ENCODE peak calls at places on chromosomes 13 and 19, in seven cellular contexts. J, F, Z, S, R, C and V are unnamed samples.

GRCh38 chr13:99415014-99415650 is 86.1 kb upstream of the TM9SF2 start:
- DNase-seq in J (no peak), F (no peak), Z (no peak), S (no peak), R (no peak), C (no peak), V (no peak)

GRCh38 chr13:97280478-97280877 is 58.3 kb downstream of the MBNL2 start:
- DNase-seq in J (no peak), F (no peak), Z (no peak), S (no peak), R (no peak), C (no peak), V (no peak)

GRCh38 chr13:39306639-39307589 is 268.7 kb downstream of the NHLRC3 start:
- DNase-seq in J (no peak), F (no peak), Z (no peak), S (no peak), R (no peak), C (no peak), V (no peak)

GRCh38 chr13:30907167-30907761 is 1.2 kb downstream of the MEDAG start:
- DNase-seq in J (no peak), F (no peak), Z (no peak), S (no peak), R (no peak), C (peak; percentile 37), V (no peak)

GRCh38 chr19:50875795-50876422 is 2.7 kb downstream of the KLK2 start:
- DNase-seq in J (no peak), F (no peak), Z (no peak), S (no peak), R (no peak), C (no peak), V (no peak)

GRCh38 chr19:14347999-14348889 is 33.0 kb upstream of the ADGRE5 start:
- DNase-seq in J (peak; percentile 77), F (peak; percentile 80), Z (peak; percentile 78), S (no peak), R (peak; percentile 75), C (peak; percentile 69), V (peak; percentile 82)

GRCh38 chr19:8639821-8640401 is 9.5 kb downstream of the NFILZ start:
- DNase-seq in J (no peak), F (no peak), Z (peak; percentile 32), S (no peak), R (no peak), C (no peak), V (no peak)

GRCh38 chr19:16901491-16902175 is 12.8 kb downstream of the F2RL3 start:
- DNase-seq in J (no peak), F (peak; percentile 58), Z (no peak), S (no peak), R (no peak), C (no peak), V (no peak)

GRCh38 chr13:35016362-35017148 is 74.5 kb downstream of the NBEA start:
- DNase-seq in J (no peak), F (no peak), Z (no peak), S (no peak), R (no peak), C (no peak), V (no peak)

GRCh38 chr13:46492946-46493345 is 60.0 kb upstream of the LRCH1 start:
- DNase-seq in J (no peak), F (peak; percentile 41), Z (peak; percentile 77), S (peak; percentile 9), R (no peak), C (no peak), V (peak; percentile 49)

GRCh38 chr13:32408296-32408998 is 19.5 kb downstream of the N4BP2L1 start:
- DNase-seq in J (no peak), F (peak; percentile 25), Z (no peak), S (no peak), R (no peak), C (no peak), V (no peak)

GRCh38 chr19:47633516-47633915 is 24.6 kb downstream of the BICRA start:
- DNase-seq in J (no peak), F (no peak), Z (no peak), S (no peak), R (no peak), C (no peak), V (no peak)

GRCh38 chr13:49315036-49315565 is 67.4 kb downstream of the CDADC1 start:
- DNase-seq in J (no peak), F (no peak), Z (no peak), S (no peak), R (no peak), C (no peak), V (no peak)

GRCh38 chr19:3426433-3426832 is 53.9 kb downstream of the SMIM24 start:
- DNase-seq in J (no peak), F (no peak), Z (no peak), S (no peak), R (no peak), C (no peak), V (no peak)
- H3K4me1 ChIP-seq in J (peaks cover 21% of the 10 kb centered on the region), F (no peaks in the 10 kb centered on the region), Z (no peaks in the 10 kb centered on the region), S (peaks cover 2% of the 10 kb centered on the region), R (peaks cover 55% of the 10 kb centered on the region), C (peaks cover 54% of the 10 kb centered on the region), V (peaks cover 9% of the 10 kb centered on the region)

DNA sequence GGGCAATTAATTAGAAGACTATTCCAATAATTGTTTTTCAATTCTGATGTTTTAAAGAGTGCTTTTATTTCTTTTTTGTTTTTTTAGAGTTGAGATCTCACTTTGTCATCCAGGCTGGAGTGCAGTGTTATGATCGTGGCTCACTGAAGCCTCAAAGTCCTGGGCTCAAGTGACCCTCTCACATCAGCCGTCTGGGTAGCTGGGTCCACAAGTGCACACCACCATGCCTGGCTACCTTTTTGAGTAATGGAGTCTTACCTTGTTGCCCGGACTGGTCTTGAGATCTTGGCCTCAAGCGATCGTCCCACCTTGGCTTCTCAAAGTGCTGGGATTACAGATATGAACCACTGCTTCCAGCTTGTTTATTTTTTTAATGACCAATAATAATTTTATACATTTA is 207.8 kb downstream of the NDFIP2 start:
- DNase-seq in J (no peak), F (no peak), Z (no peak), S (no peak), R (no peak), C (no peak), V (no peak)
- H3K36me3 ChIP-seq in J (no peaks in the 10 kb centered on the region), F (no peaks in the 10 kb centered on the region), Z (no peaks in the 10 kb centered on the region), S (no peaks in the 10 kb centered on the region), R (no peaks in the 10 kb centered on the region), C (no peaks in the 10 kb centered on the region), V (no peaks in the 10 kb centered on the region)

GRCh38 chr19:12676928-12677327 is 4.8 kb downstream of the DHPS start:
- DNase-seq in J (no peak), F (no peak), Z (no peak), S (no peak), R (no peak), C (no peak), V (no peak)

GRCh38 chr19:12685831-12686230 is 2.0 kb upstream of the GNG14 start:
- DNase-seq in J (no peak), F (no peak), Z (no peak), S (no peak), R (no peak), C (no peak), V (no peak)

GRCh38 chr19:12680034-12680433 is 1.6 kb downstream of the DHPS start:
- DNase-seq in J (no peak), F (no peak), Z (no peak), S (no peak), R (no peak), C (no peak), V (peak; percentile 50)

GRCh38 chr19:12676384-12676792 is 5.3 kb downstream of the DHPS start:
- DNase-seq in J (peak; percentile 86), F (peak; percentile 90), Z (peak; percentile 96), S (peak; percentile 87), R (peak; percentile 83), C (peak; percentile 83), V (peak; percentile 92)

DNA sequence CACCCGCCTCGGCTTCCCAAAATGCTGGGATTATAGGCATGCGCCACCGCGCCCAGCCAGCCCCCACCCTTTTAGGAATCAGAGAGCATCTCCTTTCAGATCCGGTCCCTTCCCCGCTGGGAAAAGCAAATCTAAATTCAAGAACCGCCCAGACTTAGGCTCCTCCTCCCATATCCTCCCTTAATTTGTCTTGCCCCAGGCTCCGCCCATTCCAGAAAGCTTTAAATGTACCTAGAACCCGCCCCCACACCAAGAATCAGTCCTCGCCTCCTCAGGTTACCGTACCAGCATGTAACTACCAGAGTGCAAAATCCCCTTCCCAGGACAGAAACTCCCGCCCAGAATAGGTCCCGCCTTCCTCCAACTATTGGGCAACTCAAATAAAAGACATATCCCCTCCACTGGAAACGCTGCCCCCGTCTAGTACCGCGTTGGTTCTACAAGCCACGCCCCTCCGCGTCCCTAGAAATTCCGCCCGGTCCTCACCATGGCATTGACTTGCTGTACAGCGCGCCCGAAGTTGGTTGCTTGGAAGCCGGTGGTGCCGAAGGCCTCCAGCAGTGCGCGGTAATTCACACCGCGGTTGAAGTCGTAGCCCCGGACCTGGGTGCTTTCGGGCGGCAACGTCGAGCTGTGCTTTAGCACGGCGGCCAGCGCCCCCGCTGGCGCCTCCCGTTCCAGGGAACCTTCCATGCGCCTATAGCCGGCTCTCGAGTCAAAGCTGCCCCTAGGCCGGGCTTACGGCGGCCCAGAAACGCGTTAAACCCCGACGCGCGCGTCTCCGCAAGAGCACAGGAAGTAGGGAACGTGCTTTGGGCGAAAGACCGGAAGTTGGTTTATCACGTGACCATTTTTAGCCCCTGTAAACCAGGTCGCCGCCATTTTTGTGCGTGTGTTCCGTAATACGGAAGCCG is at the start of gene DHPS:
- DNase-seq in J (peak; percentile 95), F (peak; percentile 99), Z (peak; percentile 100), S (peak; percentile 95), R (peak; percentile 85), C (peak; percentile 94), V (peak; percentile 93)
- H3K4me3 ChIP-seq in J (peak within 1 kb of the TSS; percentile 82), F (peak within 1 kb of the TSS; percentile 68), Z (peak within 1 kb of the TSS; percentile 60), S (peak within 1 kb of the TSS; percentile 64), R (peak within 1 kb of the TSS; percentile 84), C (peak within 1 kb of the TSS; percentile 99), V (peak within 1 kb of the TSS; percentile 90)

GRCh38 chr13:59970847-59971246 is 192.9 kb downstream of the DIAPH3 start:
- DNase-seq in J (no peak), F (no peak), Z (peak; percentile 57), S (no peak), R (no peak), C (no peak), V (no peak)
- H3K4me1 ChIP-seq in J (no peaks in the 10 kb centered on the region), F (no peaks in the 10 kb centered on the region), Z (no peaks in the 10 kb centered on the region), S (no peaks in the 10 kb centered on the region), R (no peaks in the 10 kb centered on the region), C (no peaks in the 10 kb centered on the region), V (no peaks in the 10 kb centered on the region)

DNA sequence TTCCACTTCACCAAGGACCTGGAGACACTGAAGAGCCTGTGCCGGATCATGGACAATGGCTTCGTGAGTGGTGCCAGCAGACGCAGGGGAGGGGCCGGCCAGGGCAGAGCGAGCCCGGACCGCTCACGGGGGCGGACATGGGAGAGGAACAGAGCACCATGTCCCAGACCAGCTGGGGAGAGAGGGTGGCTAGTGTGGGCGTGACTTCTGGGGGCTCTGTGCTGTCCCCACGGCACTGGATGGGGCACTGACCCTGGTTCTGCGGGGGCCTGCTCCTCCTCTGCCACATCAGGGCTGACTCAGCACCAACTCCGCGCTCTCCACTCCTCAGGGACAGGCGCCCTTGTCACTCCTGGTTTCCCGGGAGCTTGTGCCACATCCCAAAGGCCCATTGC is 7.6 kb downstream of the PTOV1 start:
- DNase-seq in J (no peak), F (no peak), Z (no peak), S (no peak), R (no peak), C (peak; percentile 31), V (no peak)
- H3K36me3 ChIP-seq in J (peaks cover 3% of the 10 kb centered on the region), F (peaks cover 95% of the 10 kb centered on the region), Z (peaks cover 4% of the 10 kb centered on the region), S (peaks cover 51% of the 10 kb centered on the region), R (peaks cover 1% of the 10 kb centered on the region), C (peaks cover 93% of the 10 kb centered on the region), V (peaks cover under 1% of the 10 kb centered on the region)

GRCh38 chr19:45952691-45953505 is 20.8 kb downstream of the NOVA2 start:
- DNase-seq in J (peak; percentile 24), F (peak; percentile 79), Z (peak; percentile 98), S (peak; percentile 85), R (peak; percentile 62), C (no peak), V (no peak)
- H3K4me3 ChIP-seq in J (peak overlapping the region; percentile 15), F (peak overlapping the region; percentile 34), Z (peak overlapping the region; percentile 85), S (peak overlapping the region; percentile 55), R (no peak overlapping the region), C (no peak overlapping the region), V (no peak overlapping the region)